ENCODE peak calls at places on chromosome 14, in four cellular contexts. One of them, this sample, is unnamed.

GRCh38 chr14:65012353-65012752 is 25.7 kb downstream of the FNTB start:
- DNase-seq in smooth muscle cell of the brain vasculature: no peak
- DNase-seq in D341Med: no peak
- DNase-seq in M059J: no peak
- DNase-seq in this sample: no peak

GRCh38 chr14:25050494-25051170 is 685 bp upstream of the STXBP6 start:
- DNase-seq in smooth muscle cell of the brain vasculature: no peak
- DNase-seq in M059J: peak
- DNase-seq in D341Med: no peak
- DNase-seq in this sample: no peak

GRCh38 chr14:37594916-37595808 is at the start of the genes FOXA1 and TTC6:
- DNase-seq in M059J: no peak
- DNase-seq in smooth muscle cell of the brain vasculature: no peak
- DNase-seq in D341Med: peak
- DNase-seq in this sample: no peak

GRCh38 chr14:99521176-99522024 is 40.2 kb downstream of the CCNK start:
- DNase-seq in smooth muscle cell of the brain vasculature: no peak
- DNase-seq in D341Med: no peak
- DNase-seq in M059J: no peak
- DNase-seq in this sample: no peak

GRCh38 chr14:32469388-32470160 is 140.5 kb downstream of the AKAP6 start:
- DNase-seq in M059J: peak
- DNase-seq in D341Med: no peak
- DNase-seq in smooth muscle cell of the brain vasculature: no peak
- DNase-seq in this sample: no peak

GRCh38 chr14:96584907-96585671 is 82.9 kb downstream of the PAPOLA start:
- DNase-seq in D341Med: no peak
- DNase-seq in M059J: no peak
- DNase-seq in smooth muscle cell of the brain vasculature: no peak
- DNase-seq in this sample: no peak

GRCh38 chr14:77603031-77603430 is 13.4 kb downstream of the SPTLC2 start:
- DNase-seq in smooth muscle cell of the brain vasculature: no peak
- DNase-seq in M059J: no peak
- DNase-seq in D341Med: no peak
- DNase-seq in this sample: no peak

GRCh38 chr14:32492482-32492881 is 163.4 kb downstream of the AKAP6 start:
- DNase-seq in D341Med: no peak
- DNase-seq in smooth muscle cell of the brain vasculature: no peak
- DNase-seq in M059J: no peak
- DNase-seq in this sample: no peak

GRCh38 chr14:36942522-36943245 is 229.7 kb downstream of the SLC25A21 start:
- DNase-seq in M059J: peak
- DNase-seq in D341Med: no peak
- DNase-seq in smooth muscle cell of the brain vasculature: no peak
- DNase-seq in this sample: no peak

GRCh38 chr14:90604356-90604755 is 207.5 kb downstream of the CALM1 start:
- DNase-seq in D341Med: no peak
- DNase-seq in M059J: no peak
- DNase-seq in smooth muscle cell of the brain vasculature: no peak
- DNase-seq in this sample: no peak

GRCh38 chr14:78164226-78164853 is 5.8 kb upstream of the NRXN3 start:
- DNase-seq in D341Med: peak
- DNase-seq in M059J: no peak
- DNase-seq in smooth muscle cell of the brain vasculature: no peak
- DNase-seq in this sample: peak

GRCh38 chr14:92923744-92924103 is 774 bp downstream of the CHGA start:
- DNase-seq in M059J: no peak
- DNase-seq in smooth muscle cell of the brain vasculature: no peak
- DNase-seq in D341Med: no peak
- DNase-seq in this sample: no peak